ENCODE peak calls at places on chromosomes 11 and 22, in eight cellular contexts. S is BJ, X is suprapubic skin, R is ovary, G is cardiac muscle cell, Q is psoas muscle, Y is thoracic aorta, V is testis. K is an unnamed sample.

GRCh38 chr11:46392421-46393230 is 1.1 kb upstream of the CHRM4 start:
- DNase-seq in S (no peak), V (peak; percentile 88), Y (no peak), X (no peak), Q (peak; percentile 89), G (peak; percentile 94), R (peak; percentile 81), K (peak; percentile 88)

GRCh38 chr11:34960277-34960676 is 43.9 kb downstream of the PDHX start:
- DNase-seq in S (no peak), X (no peak), V (peak; percentile 27), R (no peak), Q (no peak), Y (no peak), G (no peak), K (peak; percentile 67)

GRCh38 chr11:35811783-35812182 is 132.1 kb upstream of the LDLRAD3 start:
- DNase-seq in S (no peak), Y (no peak), X (no peak), R (no peak), V (peak; percentile 27), G (no peak), Q (no peak), K (no peak)

GRCh38 chr11:35318309-35318708 is 101.0 kb downstream of the SLC1A2 start:
- DNase-seq in Y (no peak), Q (no peak), G (no peak), S (no peak), V (no peak), R (no peak), X (no peak), K (no peak)

GRCh38 chr11:127035812-127036211 is 35.2 kb upstream of the KIRREL3 start:
- DNase-seq in G (no peak), Q (no peak), V (no peak), X (no peak), Y (no peak), R (no peak), S (no peak), K (no peak)

GRCh38 chr11:44034639-44035038 is 13.1 kb upstream of the ACCSL start:
- DNase-seq in Q (no peak), Y (no peak), X (no peak), R (no peak), V (no peak), S (no peak), G (no peak), K (no peak)

GRCh38 chr22:49203091-49203862 is 624.4 kb downstream of the BRD1 start:
- DNase-seq in V (peak; percentile 11), S (no peak), R (peak; percentile 6), Y (no peak), Q (no peak), G (no peak), X (peak; percentile 21), K (no peak)

GRCh38 chr11:131916633-131917032 is 546.2 kb downstream of the NTM start:
- DNase-seq in V (no peak), R (no peak), G (no peak), S (no peak), Y (no peak), X (no peak), Q (no peak), K (no peak)

GRCh38 chr11:65571940-65572339 is 398 bp upstream of the FAM89B start:
- DNase-seq in R (peak; percentile 56), S (no peak), Q (no peak), V (no peak), Y (no peak), X (no peak), G (no peak), K (no peak)

GRCh38 chr11:18457435-18457834 is 1.8 kb downstream of the LDHAL6A start:
- DNase-seq in V (no peak), S (no peak), R (no peak), G (no peak), X (no peak), Y (no peak), Q (no peak), K (no peak)

GRCh38 chr22:48760481-48761238 is 1067.0 kb downstream of the BRD1 start:
- DNase-seq in S (no peak), R (peak; percentile 2), Q (no peak), G (no peak), X (peak; percentile 37), Y (no peak), V (peak; percentile 11), K (no peak)

GRCh38 chr11:91104237-91104636 is 881.4 kb upstream of the CHORDC1 start:
- DNase-seq in V (no peak), X (no peak), Q (no peak), G (no peak), S (peak; percentile 53), R (no peak), Y (no peak), K (no peak)

GRCh38 chr11:75536786-75537629 is 11.3 kb upstream of the GDPD5 start:
- DNase-seq in Q (no peak), R (no peak), V (no peak), G (no peak), S (no peak), X (no peak), Y (no peak), K (no peak)

GRCh38 chr11:55357560-55358184 is 10.1 kb upstream of the OR4A15 start:
- DNase-seq in R (no peak), S (no peak), V (peak; percentile 25), Y (no peak), X (no peak), G (no peak), Q (no peak), K (no peak)

GRCh38 chr11:856397-856796 is 13.7 kb downstream of the TSPAN4 start:
- DNase-seq in Y (no peak), Q (no peak), X (no peak), V (no peak), R (no peak), S (no peak), G (no peak), K (no peak)

GRCh38 chr22:19630614-19631013 is 83.7 kb upstream of the SEPTIN5 start:
- DNase-seq in G (no peak), X (no peak), Q (no peak), S (no peak), V (no peak), R (no peak), Y (no peak), K (no peak)

GRCh38 chr11:131511794-131512193 is 141.4 kb downstream of the NTM start:
- DNase-seq in Q (no peak), Y (no peak), S (no peak), V (peak; percentile 41), G (peak; percentile 54), R (no peak), X (no peak), K (peak; percentile 62)

DNA sequence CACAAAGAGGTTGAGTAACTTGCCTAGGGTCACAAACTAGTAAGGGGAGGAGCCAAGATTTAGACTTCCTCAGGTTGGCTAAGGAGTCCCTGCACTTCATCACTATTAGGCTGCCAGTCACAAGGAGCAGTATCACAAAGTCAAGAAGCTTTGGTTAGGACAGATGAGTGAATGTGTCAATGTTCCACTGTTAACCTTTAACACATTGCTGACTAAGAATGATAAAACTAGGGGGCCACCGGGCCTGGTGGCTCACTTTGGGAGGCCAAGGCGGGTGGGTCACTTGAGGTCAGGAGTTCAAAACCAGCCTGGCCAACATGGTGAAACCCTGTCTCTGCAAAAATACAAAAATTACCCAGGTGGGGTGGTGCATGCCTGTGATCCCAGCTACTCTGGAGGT is 32.0 kb downstream of the TMEM123 start:
- DNase-seq in V (no peak), R (no peak), G (no peak), X (no peak), Y (no peak), Q (no peak), S (no peak), K (no peak)
- H3K4me3 ChIP-seq in V (no peak overlapping the region), R (no peak overlapping the region), G (no peak overlapping the region), X (no peak overlapping the region), Y (no peak overlapping the region), Q (no peak overlapping the region), S (no peak overlapping the region), K (no peak overlapping the region)

DNA sequence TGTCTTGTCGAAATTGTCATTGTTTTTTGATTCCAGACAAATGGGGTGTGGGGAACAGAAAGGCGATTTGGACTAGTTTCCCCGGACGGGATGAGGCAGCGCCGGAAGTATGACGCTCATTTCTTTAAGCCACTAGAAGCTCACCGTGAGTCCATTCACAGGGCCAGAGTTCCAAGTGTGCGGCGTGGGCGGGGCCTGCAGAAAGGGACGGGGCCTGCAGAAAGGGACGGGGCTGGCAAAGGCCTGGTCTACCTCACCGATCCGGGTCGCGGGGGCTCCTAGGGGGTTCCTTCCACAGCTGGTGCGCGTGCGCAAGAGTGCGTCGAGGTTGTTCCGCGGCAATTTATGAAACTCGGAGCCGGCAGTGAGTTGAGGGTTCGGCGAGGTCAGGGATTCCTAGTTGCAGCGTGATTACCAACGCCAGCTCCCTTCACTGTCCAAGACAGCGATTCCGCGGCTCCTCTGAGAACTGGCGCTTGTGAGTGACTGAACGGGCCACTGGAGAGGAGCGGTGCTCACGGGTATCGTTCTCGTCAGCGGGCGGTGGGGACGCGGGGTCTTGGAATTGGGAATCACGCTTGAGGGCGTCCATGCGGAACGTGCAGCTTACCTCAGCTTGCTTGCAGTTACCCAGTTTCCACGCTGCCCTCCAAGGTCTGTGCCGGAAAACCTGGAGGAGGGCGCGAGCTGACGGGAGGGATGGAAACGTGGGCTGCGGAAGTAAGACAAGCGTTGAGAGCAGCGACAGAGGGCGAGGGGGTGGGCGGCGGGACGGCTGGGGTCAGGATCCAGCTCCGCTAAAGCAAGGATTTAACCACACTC is at the start of gene ZNF215:
- DNase-seq in S (peak; percentile 36), Y (peak; percentile 41), V (peak; percentile 82), Q (peak; percentile 78), R (peak; percentile 67), X (peak; percentile 78), G (peak; percentile 78), K (peak; percentile 87)
- H3K4me3 ChIP-seq in S (peak within 1 kb of the TSS; percentile 85), Y (peak within 1 kb of the TSS; percentile 80), V (peak within 1 kb of the TSS; percentile 57), Q (peak within 1 kb of the TSS; percentile 63), R (peak within 1 kb of the TSS; percentile 49), X (peak within 1 kb of the TSS; percentile 58), G (peak within 1 kb of the TSS; percentile 44), K (peak within 1 kb of the TSS; percentile 59)

GRCh38 chr11:2891291-2891690 is 5.7 kb upstream of the CDKN1C start:
- DNase-seq in S (no peak), R (peak; percentile 50), V (no peak), Y (no peak), G (peak; percentile 23), X (no peak), Q (no peak), K (no peak)
- H3K4me3 ChIP-seq in S (no peak overlapping the region), R (no peak overlapping the region), V (no peak overlapping the region), Y (no peak overlapping the region), G (no peak overlapping the region), X (no peak overlapping the region), Q (no peak overlapping the region), K (no peak overlapping the region)

GRCh38 chr11:64290352-64290751 is 750 bp upstream of the KCNK4 start:
- DNase-seq in V (no peak), Y (no peak), Q (no peak), R (no peak), X (no peak), S (no peak), G (no peak), K (no peak)

GRCh38 chr11:64291746-64292457 is 800 bp downstream of the KCNK4 start:
- DNase-seq in G (no peak), V (no peak), Y (no peak), S (no peak), X (no peak), Q (no peak), R (no peak), K (no peak)

GRCh38 chr11:64294665-64295289 is 3.7 kb downstream of the KCNK4 start:
- DNase-seq in X (no peak), R (no peak), Q (no peak), G (no peak), Y (no peak), S (no peak), V (no peak), K (no peak)

GRCh38 chr11:64290894-64291745 is at the start of gene KCNK4:
- DNase-seq in V (no peak), Q (no peak), X (no peak), R (peak; percentile 18), S (no peak), Y (no peak), G (no peak), K (no peak)

GRCh38 chr11:64292458-64293254 is 1.6 kb downstream of the KCNK4 start:
- DNase-seq in Y (no peak), G (no peak), X (no peak), R (peak; percentile 16), S (no peak), V (no peak), Q (no peak), K (no peak)
- H3K4me3 ChIP-seq in Y (peak overlapping the region; percentile 61), G (peak overlapping the region; percentile 18), X (peak overlapping the region; percentile 53), R (no peak overlapping the region), S (peak overlapping the region; percentile 20), V (peak overlapping the region; percentile 34), Q (peak overlapping the region; percentile 58), K (peak overlapping the region; percentile 39)